ENCODE peak calls at places on chromosomes 12 and 14, in nine cellular contexts. O is dorsolateral prefrontal cortex; B is occipital lobe; Y is myocyte; C is foreskin fibroblast; G is AG08396; P is tibial nerve; A is stimulated activated CD4-positive, alpha-beta T cell treated with anti-CD3 and anti-CD28 coated beads, Interleukin-12 subunit alpha, Interleukin-12 subunit beta, amount 100 ng/mL, for 4 hours; J is HCEC 1CT. I is an unnamed sample.

GRCh38 chr12:71392521-71393145 is 47.0 kb upstream of the LGR5 start:
- DNase-seq in O (no peak), B (no peak), Y (peak), C (peak), G (peak), P (peak), A (no peak), J (peak), I (peak)

GRCh38 chr14:103618999-103619398 is 10.0 kb upstream of the KLC1 start:
- DNase-seq in O (no peak), B (no peak), Y (peak), C (peak), G (no peak), P (no peak), A (no peak), J (no peak), I (no peak)

GRCh38 chr14:28785096-28785952 is 18.7 kb downstream of the FOXG1 start:
- DNase-seq in O (no peak), B (peak), Y (peak), C (peak), G (no peak), P (no peak), A (no peak), J (no peak), I (no peak)

GRCh38 chr14:97120204-97121120 is 323.3 kb downstream of the VRK1 start:
- DNase-seq in O (no peak), B (no peak), Y (no peak), C (no peak), G (no peak), P (no peak), A (peak), J (no peak), I (no peak)

GRCh38 chr14:63147018-63147417 is 57.2 kb upstream of the RHOJ start:
- DNase-seq in O (no peak), B (no peak), Y (no peak), C (no peak), G (no peak), P (no peak), A (no peak), J (no peak), I (peak)

GRCh38 chr12:3882896-3883564 is 9.8 kb upstream of the PARP11 start:
- DNase-seq in O (no peak), B (no peak), Y (peak), C (peak), G (no peak), P (no peak), A (no peak), J (peak), I (peak)

GRCh38 chr14:102739190-102739469 is 38.1 kb upstream of the TRAF3 start:
- DNase-seq in O (no peak), B (no peak), Y (no peak), C (no peak), G (no peak), P (no peak), A (no peak), J (no peak), I (no peak)

GRCh38 chr14:67943947-67944346 is 124.4 kb downstream of the RAD51B start:
- DNase-seq in O (no peak), B (no peak), Y (peak), C (peak), G (peak), P (peak), A (peak), J (peak), I (peak)

GRCh38 chr12:20184514-20184913 is 183.8 kb upstream of the PDE3A start:
- DNase-seq in O (no peak), B (no peak), Y (no peak), C (no peak), G (no peak), P (no peak), A (no peak), J (no peak), I (no peak)

GRCh38 chr14:38135096-38135495 is 72.6 kb upstream of the SSTR1 start:
- DNase-seq in O (no peak), B (no peak), Y (peak), C (no peak), G (no peak), P (no peak), A (no peak), J (no peak), I (peak)

GRCh38 chr12:56103066-56103711 is 1.2 kb upstream of the PA2G4 start:
- DNase-seq in O (no peak), B (no peak), Y (no peak), C (no peak), G (no peak), P (no peak), A (no peak), J (no peak), I (no peak)

GRCh38 chr14:65184032-65184764 is 81.9 kb upstream of the MAX start:
- DNase-seq in O (no peak), B (no peak), Y (peak), C (peak), G (no peak), P (no peak), A (no peak), J (no peak), I (no peak)

GRCh38 chr14:61459229-61459628 is 137.8 kb downstream of the PRKCH start:
- DNase-seq in O (no peak), B (no peak), Y (no peak), C (no peak), G (no peak), P (no peak), A (no peak), J (no peak), I (no peak)

GRCh38 chr14:65574611-65575010 is 162.1 kb downstream of the FUT8 start:
- DNase-seq in O (no peak), B (no peak), Y (no peak), C (no peak), G (no peak), P (no peak), A (no peak), J (no peak), I (no peak)

GRCh38 chr12:56601503-56601902 is 28.6 kb downstream of the BAZ2A start:
- DNase-seq in O (no peak), B (no peak), Y (no peak), C (no peak), G (no peak), P (no peak), A (peak), J (no peak), I (peak)

GRCh38 chr14:102778616-102779351 is 1.5 kb downstream of the TRAF3 start:
- DNase-seq in O (no peak), B (no peak), Y (no peak), C (no peak), G (peak), P (no peak), A (no peak), J (no peak), I (peak)

GRCh38 chr12:115394498-115395220 is 710.7 kb upstream of the TBX3 start:
- DNase-seq in O (no peak), B (no peak), Y (peak), C (peak), G (no peak), P (no peak), A (no peak), J (peak), I (no peak)

GRCh38 chr12:26338574-26339572 is 143.5 kb downstream of the SSPN start:
- DNase-seq in O (peak), B (peak), Y (peak), C (peak), G (peak), P (no peak), A (no peak), J (peak), I (no peak)

GRCh38 chr12:67475725-67476124 is 172.8 kb upstream of the DYRK2 start:
- DNase-seq in O (no peak), B (no peak), Y (peak), C (peak), G (no peak), P (no peak), A (no peak), J (no peak), I (no peak)

GRCh38 chr12:108333898-108334699 is 5.0 kb downstream of the CMKLR1 start:
- DNase-seq in O (no peak), B (peak), Y (peak), C (peak), G (no peak), P (no peak), A (no peak), J (peak), I (no peak)

GRCh38 chr12:116924558-116925453 is 14.1 kb downstream of the FBXW8 start:
- DNase-seq in O (no peak), B (no peak), Y (peak), C (peak), G (peak), P (no peak), A (no peak), J (peak), I (no peak)

GRCh38 chr12:112803620-112804279 is 12.2 kb downstream of the RPH3A start:
- DNase-seq in O (no peak), B (no peak), Y (no peak), C (no peak), G (no peak), P (no peak), A (no peak), J (no peak), I (no peak)

GRCh38 chr14:89366580-89367448 is 50.2 kb downstream of the FOXN3 start:
- DNase-seq in O (no peak), B (no peak), Y (no peak), C (no peak), G (no peak), P (peak), A (no peak), J (no peak), I (no peak)

GRCh38 chr12:96719671-96720362 is 187.2 kb upstream of the NEDD1 start:
- DNase-seq in O (no peak), B (no peak), Y (peak), C (peak), G (peak), P (no peak), A (no peak), J (no peak), I (peak)

GRCh38 chr12:65278576-65279386 is at the start of gene MSRB3:
- DNase-seq in O (peak), B (peak), Y (peak), C (peak), G (peak), P (peak), A (peak), J (peak), I (no peak)

GRCh38 chr14:102668291-102668873 is 75.9 kb downstream of the RCOR1 start:
- DNase-seq in O (no peak), B (no peak), Y (no peak), C (no peak), G (no peak), P (no peak), A (no peak), J (no peak), I (no peak)

GRCh38 chr12:70719672-70720420 is 82.6 kb upstream of the PTPRB start:
- DNase-seq in O (peak), B (no peak), Y (peak), C (peak), G (peak), P (peak), A (no peak), J (peak), I (peak)

GRCh38 chr12:47883663-47884195 is 21.1 kb downstream of the VDR start:
- DNase-seq in O (no peak), B (no peak), Y (no peak), C (no peak), G (no peak), P (no peak), A (no peak), J (no peak), I (no peak)

GRCh38 chr12:1919284-1919683 is 832 bp upstream of the CACNA2D4 start:
- DNase-seq in O (no peak), B (no peak), Y (no peak), C (no peak), G (peak), P (no peak), A (no peak), J (no peak), I (no peak)

GRCh38 chr14:23567186-23568020 is at the start of gene AP1G2:
- DNase-seq in O (peak), B (no peak), Y (peak), C (peak), G (peak), P (peak), A (peak), J (peak), I (peak)

GRCh38 chr12:93946542-93947150 is 201.7 kb upstream of the PLXNC1 start:
- DNase-seq in O (no peak), B (no peak), Y (peak), C (peak), G (no peak), P (no peak), A (no peak), J (peak), I (no peak)

GRCh38 chr14:70002589-70003240 is 123.5 kb downstream of the SMOC1 start:
- DNase-seq in O (no peak), B (no peak), Y (no peak), C (no peak), G (no peak), P (no peak), A (no peak), J (no peak), I (no peak)

GRCh38 chr14:74326369-74327152 is 21.7 kb upstream of the VRTN start:
- DNase-seq in O (no peak), B (no peak), Y (peak), C (no peak), G (no peak), P (no peak), A (no peak), J (no peak), I (no peak)

GRCh38 chr12:56591111-56591510 is 39.0 kb downstream of the BAZ2A start:
- DNase-seq in O (no peak), B (no peak), Y (peak), C (peak), G (no peak), P (no peak), A (no peak), J (no peak), I (no peak)

GRCh38 chr14:39442293-39442692 is 10.1 kb upstream of the FBXO33 start:
- DNase-seq in O (no peak), B (peak), Y (peak), C (no peak), G (peak), P (no peak), A (no peak), J (no peak), I (no peak)

GRCh38 chr14:51360592-51360991 is 120.5 kb downstream of the TMX1 start:
- DNase-seq in O (no peak), B (no peak), Y (no peak), C (no peak), G (no peak), P (no peak), A (no peak), J (no peak), I (no peak)

GRCh38 chr12:106275458-106275857 is 27.1 kb upstream of the TCP11L2 start:
- DNase-seq in O (no peak), B (no peak), Y (no peak), C (no peak), G (no peak), P (no peak), A (no peak), J (no peak), I (no peak)